ENCODE peak calls at places on chromosome 22, in eight cellular contexts. R is cardiac fibroblast; N is kidney epithelial cell; H is neural crest cell; E is HepG2; K is CD8-positive, alpha-beta T cell; C is HCT116; M is colonic mucosa. A is an unnamed sample.

GRCh38 chr22:30005213-30005857 is 74.9 kb upstream of the HORMAD2 start:
- DNase-seq in R (peak), N (no peak), H (peak), E (peak), K (peak), C (peak), M (peak), A (peak)

GRCh38 chr22:50270302-50271010 is at the start of gene MAPK11:
- DNase-seq in R (peak), N (no peak), H (peak), E (peak), K (peak), C (no peak), M (peak), A (peak)

GRCh38 chr22:50144005-50144614 is 26.4 kb upstream of the PANX2 start:
- DNase-seq in R (no peak), N (no peak), H (no peak), E (no peak), K (no peak), C (no peak), M (no peak), A (no peak)

GRCh38 chr22:47020157-47020556 is 257.7 kb downstream of the TBC1D22A start:
- DNase-seq in R (peak), N (no peak), H (no peak), E (no peak), K (no peak), C (no peak), M (no peak), A (no peak)

GRCh38 chr22:49218142-49218541 is 609.5 kb downstream of the BRD1 start:
- DNase-seq in R (no peak), N (no peak), H (no peak), E (no peak), K (no peak), C (no peak), M (peak), A (no peak)

GRCh38 chr22:44357962-44358553 is 45.3 kb upstream of the SHISAL1 start:
- DNase-seq in R (no peak), N (no peak), H (no peak), E (no peak), K (no peak), C (no peak), M (no peak), A (no peak)

GRCh38 chr22:20091690-20092476 is 11.8 kb downstream of the DGCR8 start:
- DNase-seq in R (no peak), N (no peak), H (no peak), E (no peak), K (no peak), C (no peak), M (no peak), A (no peak)

GRCh38 chr22:29072193-29072978 is 449 bp upstream of the KREMEN1 start:
- DNase-seq in R (peak), N (no peak), H (peak), E (peak), K (peak), C (peak), M (peak), A (peak)

GRCh38 chr22:29751139-29751538 is 15.7 kb downstream of the ZMAT5 start:
- DNase-seq in R (peak), N (no peak), H (no peak), E (peak), K (no peak), C (no peak), M (no peak), A (no peak)

GRCh38 chr22:32722441-32722840 is 79.1 kb upstream of the TIMP3 start:
- DNase-seq in R (no peak), N (no peak), H (no peak), E (no peak), K (no peak), C (no peak), M (no peak), A (no peak)

GRCh38 chr22:18971321-18971751 is 35.2 kb upstream of the PRODH start:
- DNase-seq in R (no peak), N (no peak), H (no peak), E (no peak), K (no peak), C (no peak), M (no peak), A (no peak)
- TF ChIP-seq CTCF in R (no peak), N (no peak), H (no peak), E (no peak), K (no peak), C (no peak), M (no peak), A (no peak)

GRCh38 chr22:37892566-37893338 is 13.3 kb upstream of the MICALL1 start:
- DNase-seq in R (no peak), N (no peak), H (no peak), E (no peak), K (no peak), C (no peak), M (no peak), A (no peak)

GRCh38 chr22:37893583-37893983 is 12.5 kb upstream of the MICALL1 start:
- DNase-seq in R (no peak), N (no peak), H (no peak), E (peak), K (no peak), C (no peak), M (no peak), A (no peak)

GRCh38 chr22:37884420-37884819 is 21.7 kb upstream of the MICALL1 start:
- DNase-seq in R (no peak), N (no peak), H (no peak), E (no peak), K (no peak), C (no peak), M (no peak), A (no peak)

GRCh38 chr22:37891926-37892325 is 14.2 kb upstream of the MICALL1 start:
- DNase-seq in R (no peak), N (no peak), H (no peak), E (no peak), K (no peak), C (no peak), M (no peak), A (no peak)

GRCh38 chr22:37887610-37888378 is 18.3 kb upstream of the MICALL1 start:
- DNase-seq in R (peak), N (no peak), H (no peak), E (no peak), K (no peak), C (no peak), M (peak), A (no peak)
- TF ChIP-seq CTCF in R (peak), N (peak), H (peak), E (peak), K (no peak), C (peak), M (no peak), A (peak)

DNA sequence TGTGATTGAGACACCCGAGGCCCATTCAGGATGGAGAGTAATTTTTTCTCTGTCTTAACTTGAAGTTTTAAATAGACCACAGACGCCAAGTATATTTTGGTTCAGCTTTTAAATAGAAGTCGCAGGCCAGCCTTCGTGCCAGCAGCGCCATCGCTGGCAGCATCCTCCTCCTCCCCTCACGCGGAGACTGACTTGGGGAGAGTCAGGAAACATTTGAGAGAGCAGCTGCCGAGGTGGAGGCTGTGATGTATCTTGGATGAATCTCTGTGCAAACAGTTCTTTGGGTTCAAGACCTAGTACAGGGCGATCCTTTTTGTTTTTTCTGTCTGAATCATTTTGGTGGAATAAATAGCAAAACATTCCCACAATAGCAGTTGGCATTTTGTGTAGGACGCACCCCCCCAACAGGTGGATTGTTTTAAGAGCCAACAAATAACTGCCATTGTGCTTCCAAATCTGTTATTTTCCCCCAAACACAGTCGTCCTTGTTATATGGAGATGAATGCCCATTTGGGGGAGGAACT is 920 bp upstream of the DMC1 start:
- DNase-seq in R (peak), N (no peak), H (peak), E (no peak), K (peak), C (peak), M (peak), A (peak)
- TF ChIP-seq CTCF in R (peak), N (peak), H (no peak), E (peak), K (no peak), C (no peak), M (no peak), A (no peak)

GRCh38 chr22:42614312-42615091 is at the start of gene POLDIP3:
- DNase-seq in R (peak), N (peak), H (peak), E (peak), K (peak), C (peak), M (peak), A (peak)
- TF ChIP-seq CTCF in R (peak), N (peak), H (peak), E (peak), K (no peak), C (no peak), M (peak), A (no peak)

DNA sequence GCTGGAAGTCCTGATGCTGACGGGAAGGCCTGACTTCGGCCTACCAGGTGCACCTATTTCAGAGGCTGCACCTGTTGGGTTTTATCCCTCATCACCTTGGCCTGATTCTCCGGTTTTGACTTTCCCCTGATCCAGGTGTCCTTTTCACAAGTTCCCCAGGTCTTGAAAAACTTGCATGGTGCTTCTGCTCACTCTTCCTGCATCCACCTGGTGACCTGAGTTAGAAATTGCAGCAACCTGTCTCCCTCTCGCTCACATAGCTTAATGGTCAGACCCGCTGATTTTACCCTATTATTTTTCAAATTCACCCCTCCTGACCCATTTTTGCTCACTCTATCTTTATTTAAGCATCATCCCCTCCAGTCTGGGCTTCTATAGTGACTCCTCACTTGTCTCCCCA is 208.9 kb upstream of the SEZ6L start:
- DNase-seq in R (no peak), N (no peak), H (no peak), E (no peak), K (no peak), C (no peak), M (no peak), A (no peak)
- TF ChIP-seq CTCF in R (no peak), N (no peak), H (no peak), E (peak), K (no peak), C (no peak), M (no peak), A (no peak)

DNA sequence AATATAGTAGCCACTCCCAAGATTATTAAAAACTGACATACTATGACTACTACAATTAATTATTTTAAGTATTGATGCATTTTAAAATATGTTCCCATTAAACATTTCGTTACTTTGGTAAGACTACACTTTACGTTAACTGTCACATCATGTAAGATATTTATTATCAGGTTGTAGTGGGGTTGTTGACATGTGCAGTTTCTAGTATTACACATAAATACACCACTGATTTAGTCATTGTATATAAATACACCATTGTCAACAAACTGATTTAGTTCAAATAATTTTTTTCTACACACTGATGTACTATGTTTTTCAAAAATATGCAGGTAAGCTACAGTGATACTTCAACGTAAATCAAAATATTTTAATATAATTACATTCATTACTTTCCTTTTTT is 11.5 kb downstream of the ST13 start:
- DNase-seq in R (no peak), N (no peak), H (no peak), E (no peak), K (no peak), C (no peak), M (no peak), A (no peak)
- TF ChIP-seq CTCF in R (no peak), N (no peak), H (no peak), E (no peak), K (no peak), C (no peak), M (no peak), A (no peak)